ENCODE peak calls at places on chromosomes 5 and 9, in ten cellular contexts. U, K, V, Y, J, C, P, Q, O and H are unnamed samples. For H3K4me1, the result is how much of the 10 kb centered on the place peaks cover.

GRCh38 chr5:59319286-59319685 is 574.2 kb downstream of the PDE4D start:
- DNase-seq in U (no peak), K (no peak), V (no peak), Y (no peak), J (no peak), C (no peak), P (no peak), Q (no peak), O (no peak), H (no peak)

GRCh38 chr9:22307013-22307711 is 139.5 kb upstream of the DMRTA1 start:
- DNase-seq in U (no peak), K (no peak), V (no peak), Y (no peak), J (no peak), C (no peak), P (peak), Q (no peak), O (peak), H (no peak)

GRCh38 chr5:64486163-64486562 is 19.7 kb upstream of the RGS7BP start:
- DNase-seq in U (no peak), K (no peak), V (no peak), Y (no peak), J (no peak), C (no peak), P (no peak), Q (no peak), O (no peak), H (no peak)

GRCh38 chr5:14356305-14356704 is 213.2 kb downstream of the TRIO start:
- DNase-seq in U (no peak), K (no peak), V (no peak), Y (no peak), J (no peak), C (no peak), P (no peak), Q (no peak), O (no peak), H (no peak)

GRCh38 chr5:38370341-38371100 is 112.2 kb downstream of the EGFLAM start:
- DNase-seq in U (no peak), K (no peak), V (no peak), Y (no peak), J (no peak), C (no peak), P (no peak), Q (no peak), O (no peak), H (no peak)

GRCh38 chr5:55037046-55037771 is 13.2 kb downstream of the GZMK start:
- DNase-seq in U (no peak), K (no peak), V (no peak), Y (no peak), J (no peak), C (peak), P (peak), Q (no peak), O (peak), H (no peak)

GRCh38 chr5:160573318-160573717 is 151.7 kb downstream of the PTTG1 start:
- DNase-seq in U (no peak), K (no peak), V (no peak), Y (no peak), J (no peak), C (no peak), P (no peak), Q (no peak), O (no peak), H (no peak)

GRCh38 chr5:107388111-107388861 is 282.5 kb downstream of the EFNA5 start:
- DNase-seq in U (no peak), K (no peak), V (no peak), Y (no peak), J (peak), C (no peak), P (peak), Q (no peak), O (no peak), H (no peak)

GRCh38 chr9:35001803-35002502 is 12.4 kb downstream of the DNAJB5 start:
- DNase-seq in U (no peak), K (no peak), V (no peak), Y (no peak), J (peak), C (no peak), P (no peak), Q (peak), O (no peak), H (no peak)

GRCh38 chr9:36584626-36585460 is 12.1 kb downstream of the MELK start:
- DNase-seq in U (no peak), K (no peak), V (no peak), Y (no peak), J (no peak), C (no peak), P (no peak), Q (no peak), O (no peak), H (no peak)

GRCh38 chr5:168481330-168481788 is 4.9 kb upstream of the RARS1 start:
- DNase-seq in U (no peak), K (no peak), V (no peak), Y (no peak), J (no peak), C (no peak), P (peak), Q (no peak), O (peak), H (no peak)

GRCh38 chr9:38435526-38435925 is 11.3 kb upstream of the IGFBPL1 start:
- DNase-seq in U (no peak), K (no peak), V (no peak), Y (no peak), J (no peak), C (no peak), P (no peak), Q (no peak), O (no peak), H (no peak)

GRCh38 chr9:137648396-137648795 is 29.6 kb downstream of the EHMT1 start:
- DNase-seq in U (peak), K (no peak), V (no peak), Y (no peak), J (no peak), C (no peak), P (no peak), Q (no peak), O (no peak), H (no peak)

GRCh38 chr9:114307323-114308250 is 15.3 kb upstream of the ORM1 start:
- DNase-seq in U (peak), K (no peak), V (no peak), Y (peak), J (no peak), C (peak), P (no peak), Q (no peak), O (no peak), H (peak)

GRCh38 chr5:1779782-1780620 is 19.6 kb downstream of the MRPL36 start:
- DNase-seq in U (no peak), K (no peak), V (no peak), Y (no peak), J (no peak), C (no peak), P (no peak), Q (no peak), O (no peak), H (peak)

GRCh38 chr5:147713550-147714295 is 68.8 kb downstream of the JAKMIP2 start:
- DNase-seq in U (no peak), K (no peak), V (no peak), Y (no peak), J (no peak), C (no peak), P (no peak), Q (no peak), O (no peak), H (no peak)

GRCh38 chr5:174172104-174172965 is 126.8 kb downstream of the NSG2 start:
- DNase-seq in U (no peak), K (no peak), V (no peak), Y (no peak), J (no peak), C (no peak), P (no peak), Q (no peak), O (no peak), H (no peak)

GRCh38 chr5:123500476-123500875 is 11.5 kb upstream of the CSNK1G3 start:
- DNase-seq in U (no peak), K (no peak), V (no peak), Y (no peak), J (no peak), C (no peak), P (no peak), Q (no peak), O (no peak), H (no peak)

GRCh38 chr9:129059796-129060785 is 20.8 kb upstream of the DOLPP1 start:
- DNase-seq in U (no peak), K (no peak), V (no peak), Y (no peak), J (no peak), C (no peak), P (no peak), Q (no peak), O (no peak), H (no peak)

GRCh38 chr9:83937861-83938455 is 16.7 kb upstream of the KIF27 start:
- DNase-seq in U (no peak), K (no peak), V (no peak), Y (no peak), J (peak), C (no peak), P (peak), Q (no peak), O (peak), H (no peak)

GRCh38 chr9:89436963-89437625 is 60.8 kb downstream of the SEMA4D start:
- DNase-seq in U (peak), K (peak), V (no peak), Y (no peak), J (no peak), C (peak), P (peak), Q (no peak), O (peak), H (no peak)

GRCh38 chr5:92907914-92908606 is 673.0 kb downstream of the NR2F1-AS1 start:
- DNase-seq in U (no peak), K (no peak), V (no peak), Y (no peak), J (no peak), C (no peak), P (peak), Q (no peak), O (no peak), H (no peak)

GRCh38 chr5:135236951-135237791 is 161.9 kb downstream of the MACROH2A1 start:
- DNase-seq in U (peak), K (no peak), V (no peak), Y (peak), J (no peak), C (no peak), P (no peak), Q (peak), O (no peak), H (peak)

GRCh38 chr5:57718155-57718554 is 235.5 kb upstream of the ACTBL2 start:
- DNase-seq in U (no peak), K (no peak), V (no peak), Y (no peak), J (no peak), C (no peak), P (no peak), Q (no peak), O (no peak), H (no peak)

GRCh38 chr5:8585230-8586018 is 716.5 kb downstream of the MTRR start:
- DNase-seq in U (no peak), K (no peak), V (no peak), Y (no peak), J (peak), C (no peak), P (no peak), Q (no peak), O (no peak), H (no peak)

GRCh38 chr5:34690301-34690700 is 34.2 kb downstream of the RAI14 start:
- DNase-seq in U (no peak), K (no peak), V (no peak), Y (no peak), J (no peak), C (no peak), P (no peak), Q (no peak), O (no peak), H (no peak)

GRCh38 chr5:78624992-78625391 is 23.6 kb downstream of the LHFPL2 start:
- DNase-seq in U (no peak), K (no peak), V (no peak), Y (no peak), J (no peak), C (no peak), P (no peak), Q (no peak), O (no peak), H (no peak)

GRCh38 chr5:134446938-134447337 is 35.3 kb upstream of the CDKN2AIPNL start:
- DNase-seq in U (no peak), K (no peak), V (no peak), Y (no peak), J (no peak), C (no peak), P (peak), Q (no peak), O (peak), H (no peak)

GRCh38 chr9:99269429-99269828 is 47.3 kb downstream of the SEC61B start:
- DNase-seq in U (no peak), K (no peak), V (no peak), Y (no peak), J (no peak), C (no peak), P (no peak), Q (no peak), O (no peak), H (no peak)

GRCh38 chr9:86943871-86944240 is 3.5 kb downstream of the GAS1 start:
- DNase-seq in U (no peak), K (no peak), V (no peak), Y (no peak), J (no peak), C (no peak), P (no peak), Q (no peak), O (no peak), H (no peak)

GRCh38 chr5:147369742-147370374 is 135.0 kb downstream of the STK32A start:
- DNase-seq in U (no peak), K (no peak), V (no peak), Y (no peak), J (no peak), C (no peak), P (no peak), Q (no peak), O (no peak), H (no peak)

GRCh38 chr5:142669479-142669878 is 16.4 kb downstream of the FGF1 start:
- DNase-seq in U (no peak), K (no peak), V (no peak), Y (no peak), J (no peak), C (no peak), P (no peak), Q (no peak), O (no peak), H (no peak)

GRCh38 chr9:32942755-32943460 is 58.5 kb downstream of the APTX start:
- DNase-seq in U (no peak), K (no peak), V (no peak), Y (no peak), J (no peak), C (no peak), P (no peak), Q (no peak), O (no peak), H (no peak)

GRCh38 chr5:10352404-10353240 is 873 bp upstream of the MARCHF6 start:
- DNase-seq in U (no peak), K (no peak), V (no peak), Y (no peak), J (peak), C (no peak), P (peak), Q (no peak), O (no peak), H (no peak)

GRCh38 chr5:64207978-64208377 is 42.3 kb downstream of the RNF180 start:
- DNase-seq in U (no peak), K (no peak), V (no peak), Y (no peak), J (no peak), C (no peak), P (peak), Q (no peak), O (peak), H (no peak)

GRCh38 chr9:115035872-115036612 is 81.9 kb downstream of the TNC start:
- DNase-seq in U (no peak), K (no peak), V (peak), Y (no peak), J (no peak), C (no peak), P (no peak), Q (no peak), O (no peak), H (no peak)

GRCh38 chr9:125961037-125961436 is 213.9 kb downstream of the PBX3 start:
- DNase-seq in U (no peak), K (no peak), V (no peak), Y (no peak), J (no peak), C (no peak), P (no peak), Q (no peak), O (no peak), H (no peak)

GRCh38 chr9:35481347-35481975 is 8.4 kb upstream of the RUSC2 start:
- DNase-seq in U (no peak), K (no peak), V (peak), Y (peak), J (peak), C (no peak), P (peak), Q (no peak), O (peak), H (no peak)

DNA sequence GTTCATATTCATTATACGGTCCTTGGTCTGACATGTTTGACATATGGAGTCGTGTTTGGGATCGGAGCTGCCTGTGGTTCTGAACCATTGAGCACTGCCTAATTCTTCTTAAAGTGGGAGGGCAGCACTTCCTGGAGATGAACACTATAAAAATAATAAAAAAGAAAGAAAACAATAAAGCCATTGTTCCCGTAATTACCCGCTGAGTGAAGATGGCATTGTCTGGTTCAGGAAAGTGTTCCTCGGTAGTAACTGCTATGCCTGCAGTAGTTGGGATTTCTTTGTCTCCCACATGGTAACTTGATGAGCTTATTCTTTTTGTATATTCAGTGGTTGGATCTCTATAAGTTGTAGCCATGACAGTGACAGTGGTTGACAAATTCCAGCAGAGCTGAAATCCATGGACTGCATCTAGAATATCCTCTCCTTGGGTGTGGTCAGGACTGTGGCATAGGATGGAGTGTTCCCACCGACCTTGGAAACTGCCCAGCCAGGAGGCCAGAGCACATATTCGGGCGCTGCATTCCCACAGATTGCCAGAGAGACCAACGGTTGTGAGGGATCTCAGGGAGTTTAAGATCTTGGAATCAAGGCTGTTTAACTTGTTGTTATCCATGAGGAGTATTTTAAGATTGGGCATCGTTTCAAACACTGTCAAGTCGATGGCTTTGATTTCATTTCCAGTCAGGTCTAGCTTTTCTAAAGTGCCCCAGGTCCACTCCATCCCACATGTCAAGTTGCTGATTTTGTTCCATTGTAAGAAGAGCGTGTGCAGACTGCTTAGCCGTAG is 1.8 kb downstream of the LRRTM2 start:
- DNase-seq in U (no peak), K (no peak), V (no peak), Y (no peak), J (no peak), C (no peak), P (no peak), Q (no peak), O (no peak), H (no peak)
- H3K4me3 ChIP-seq in U (no peak), K (no peak), V (no peak), Y (no peak), J (peak), C (no peak), P (no peak), Q (no peak), O (no peak), H (no peak)

GRCh38 chr9:13958672-13959071 is 355.3 kb downstream of the NFIB start:
- DNase-seq in U (no peak), K (no peak), V (no peak), Y (no peak), J (no peak), C (no peak), P (no peak), Q (no peak), O (no peak), H (no peak)
- H3K4me1 ChIP-seq in U (under half), K (under half), V (under half), Y (under half), J (under half), C (under half), P (under half), Q (under half), O (under half), H (under half)

DNA sequence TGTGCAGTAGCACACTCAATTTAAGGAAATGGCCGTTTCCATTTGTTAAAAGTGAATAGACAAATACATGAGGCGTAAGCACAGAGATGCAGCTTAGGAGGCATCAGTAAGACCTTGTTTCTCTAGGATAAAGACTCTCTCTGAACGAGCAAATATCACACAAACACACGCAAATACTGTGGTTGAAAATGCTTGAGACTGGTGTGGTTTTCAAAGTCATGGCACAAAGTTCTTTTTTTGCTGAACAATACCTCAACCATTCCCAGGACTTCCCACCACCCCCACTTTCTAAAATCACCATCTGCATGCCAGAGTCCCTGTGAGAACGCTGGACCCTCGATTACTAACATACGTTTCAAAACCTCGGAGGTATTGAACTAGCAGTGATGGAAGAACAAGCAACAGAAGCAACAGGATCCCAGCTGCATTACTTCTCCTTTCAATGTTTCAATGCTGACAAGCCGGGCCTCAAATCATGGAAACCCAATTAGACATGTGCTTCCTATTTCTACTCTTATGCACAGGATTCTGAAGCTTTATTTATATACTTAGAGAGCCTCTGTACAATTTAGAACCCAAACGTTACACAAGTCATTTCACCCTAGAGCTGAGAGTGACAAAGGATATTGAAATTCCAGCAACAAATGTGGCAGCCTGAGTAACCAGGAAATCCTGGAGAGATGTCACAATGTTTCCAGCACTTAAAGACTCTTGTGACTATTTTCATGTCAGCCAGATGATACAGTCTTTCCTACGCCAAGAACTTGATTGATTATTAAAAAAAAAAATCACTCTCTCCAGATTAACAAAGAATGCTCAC is 63.9 kb downstream of the CDC14B start:
- DNase-seq in U (no peak), K (no peak), V (no peak), Y (no peak), J (no peak), C (no peak), P (no peak), Q (no peak), O (no peak), H (no peak)
- H3K4me3 ChIP-seq in U (no peak), K (no peak), V (no peak), Y (no peak), J (no peak), C (no peak), P (no peak), Q (no peak), O (no peak), H (no peak)

GRCh38 chr9:134342746-134343115 is 16.5 kb downstream of the RXRA start:
- DNase-seq in U (no peak), K (no peak), V (no peak), Y (no peak), J (no peak), C (no peak), P (no peak), Q (no peak), O (no peak), H (no peak)
- H3K4me1 ChIP-seq in U (half or more), K (half or more), V (under half), Y (half or more), J (under half), C (under half), P (under half), Q (half or more), O (under half), H (under half)

GRCh38 chr5:80246995-80247729 is 8.7 kb downstream of the SERINC5 start:
- DNase-seq in U (no peak), K (peak), V (peak), Y (peak), J (peak), C (peak), P (no peak), Q (peak), O (peak), H (peak)
- H3K4me3 ChIP-seq in U (no peak), K (no peak), V (no peak), Y (no peak), J (peak), C (peak), P (peak), Q (no peak), O (no peak), H (peak)

GRCh38 chr9:2195211-2195610 is 180.1 kb downstream of the SMARCA2 start:
- DNase-seq in U (no peak), K (no peak), V (no peak), Y (no peak), J (no peak), C (no peak), P (no peak), Q (no peak), O (no peak), H (no peak)

GRCh38 chr9:2198956-2199635 is 183.9 kb downstream of the SMARCA2 start:
- DNase-seq in U (no peak), K (no peak), V (no peak), Y (no peak), J (no peak), C (no peak), P (no peak), Q (no peak), O (no peak), H (no peak)

GRCh38 chr9:2199999-2200796 is 185.1 kb downstream of the SMARCA2 start:
- DNase-seq in U (no peak), K (no peak), V (no peak), Y (no peak), J (no peak), C (no peak), P (no peak), Q (no peak), O (no peak), H (no peak)
- H3K4me1 ChIP-seq in U (under half), K (under half), V (under half), Y (under half), J (under half), C (under half), P (under half), Q (under half), O (under half), H (under half)